ENCODE peak calls at places on chromosome 19, in six cellular contexts. One of them, this sample, is unnamed.

GRCh38 chr19:6952956-6953355 is 65.6 kb downstream of the ADGRE1 start:
- DNase-seq in HT1080: no peak
- DNase-seq in GM06990: no peak
- DNase-seq in NCI-H2081 treated with DMSO at 0.1 percent for 48 hours: no peak
- DNase-seq in thyroid gland: no peak
- DNase-seq in CMK: no peak
- DNase-seq in this sample: no peak

GRCh38 chr19:34666200-34666957 is 10.6 kb downstream of the SCGB2B2 start:
- DNase-seq in HT1080: no peak
- DNase-seq in GM06990: no peak
- DNase-seq in thyroid gland: no peak
- DNase-seq in CMK: no peak
- DNase-seq in NCI-H2081 treated with DMSO at 0.1 percent for 48 hours: no peak
- DNase-seq in this sample: no peak

GRCh38 chr19:1064661-1065605 is 2.0 kb upstream of the ARHGAP45 start:
- DNase-seq in thyroid gland: peak; percentile 59
- DNase-seq in NCI-H2081 treated with DMSO at 0.1 percent for 48 hours: no peak
- DNase-seq in HT1080: no peak
- DNase-seq in GM06990: peak; percentile 86
- DNase-seq in CMK: no peak
- DNase-seq in this sample: no peak

GRCh38 chr19:2424686-2425621 is 2.4 kb downstream of the TIMM13 start:
- DNase-seq in CMK: no peak
- DNase-seq in GM06990: no peak
- DNase-seq in NCI-H2081 treated with DMSO at 0.1 percent for 48 hours: no peak
- DNase-seq in thyroid gland: no peak
- DNase-seq in HT1080: no peak
- DNase-seq in this sample: no peak

GRCh38 chr19:20840371-20840770 is 64.3 kb downstream of the ZNF66 start:
- DNase-seq in CMK: no peak
- DNase-seq in thyroid gland: no peak
- DNase-seq in HT1080: peak; percentile 37
- DNase-seq in GM06990: no peak
- DNase-seq in NCI-H2081 treated with DMSO at 0.1 percent for 48 hours: no peak
- DNase-seq in this sample: no peak

GRCh38 chr19:35436477-35437141 is 11.4 kb upstream of the FFAR2 start:
- DNase-seq in GM06990: no peak
- DNase-seq in thyroid gland: peak; percentile 58
- DNase-seq in CMK: no peak
- DNase-seq in HT1080: peak; percentile 66
- DNase-seq in NCI-H2081 treated with DMSO at 0.1 percent for 48 hours: no peak
- DNase-seq in this sample: no peak

GRCh38 chr19:41917676-41918075 is 10.6 kb downstream of the ERFL start:
- DNase-seq in GM06990: no peak
- DNase-seq in CMK: no peak
- DNase-seq in HT1080: no peak
- DNase-seq in NCI-H2081 treated with DMSO at 0.1 percent for 48 hours: no peak
- DNase-seq in thyroid gland: no peak
- DNase-seq in this sample: no peak

GRCh38 chr19:35408284-35409171 is 37.7 kb downstream of the GPR42 start:
- DNase-seq in thyroid gland: no peak
- DNase-seq in CMK: no peak
- DNase-seq in GM06990: peak; percentile 64
- DNase-seq in NCI-H2081 treated with DMSO at 0.1 percent for 48 hours: no peak
- DNase-seq in HT1080: no peak
- DNase-seq in this sample: peak; percentile 76

GRCh38 chr19:54452626-54453025 is 3.6 kb downstream of the LENG8 start:
- DNase-seq in NCI-H2081 treated with DMSO at 0.1 percent for 48 hours: no peak
- DNase-seq in CMK: no peak
- DNase-seq in HT1080: no peak
- DNase-seq in GM06990: no peak
- DNase-seq in thyroid gland: no peak
- DNase-seq in this sample: no peak

GRCh38 chr19:45601524-45602522 is at the start of gene GPR4:
- DNase-seq in GM06990: no peak
- DNase-seq in HT1080: no peak
- DNase-seq in NCI-H2081 treated with DMSO at 0.1 percent for 48 hours: no peak
- DNase-seq in CMK: no peak
- DNase-seq in thyroid gland: no peak
- DNase-seq in this sample: no peak

GRCh38 chr19:50488795-50489194 is 12.1 kb upstream of the GARIN5A start:
- DNase-seq in GM06990: no peak
- DNase-seq in CMK: no peak
- DNase-seq in NCI-H2081 treated with DMSO at 0.1 percent for 48 hours: no peak
- DNase-seq in thyroid gland: no peak
- DNase-seq in HT1080: no peak
- DNase-seq in this sample: no peak

GRCh38 chr19:36573948-36574726 is 1.0 kb upstream of the ZNF529 start:
- DNase-seq in NCI-H2081 treated with DMSO at 0.1 percent for 48 hours: no peak
- DNase-seq in thyroid gland: peak; percentile 24
- DNase-seq in CMK: no peak
- DNase-seq in GM06990: no peak
- DNase-seq in HT1080: no peak
- DNase-seq in this sample: peak; percentile 1

GRCh38 chr19:12675940-12676339 is 5.7 kb downstream of the DHPS start:
- DNase-seq in CMK: no peak
- DNase-seq in HT1080: no peak
- DNase-seq in NCI-H2081 treated with DMSO at 0.1 percent for 48 hours: no peak
- DNase-seq in GM06990: no peak
- DNase-seq in thyroid gland: no peak
- DNase-seq in this sample: no peak

GRCh38 chr19:20038358-20039202 is 725 bp downstream of the ZNF682 start:
- DNase-seq in NCI-H2081 treated with DMSO at 0.1 percent for 48 hours: no peak
- DNase-seq in CMK: no peak
- DNase-seq in HT1080: no peak
- DNase-seq in thyroid gland: no peak
- DNase-seq in GM06990: no peak
- DNase-seq in this sample: no peak

GRCh38 chr19:13507053-13507611 is 853 bp upstream of the CACNA1A start:
- DNase-seq in thyroid gland: no peak
- DNase-seq in NCI-H2081 treated with DMSO at 0.1 percent for 48 hours: no peak
- DNase-seq in HT1080: no peak
- DNase-seq in CMK: no peak
- DNase-seq in GM06990: no peak
- DNase-seq in this sample: no peak

GRCh38 chr19:12782424-12783225 is 7.3 kb upstream of the HOOK2 start:
- DNase-seq in thyroid gland: peak; percentile 84
- DNase-seq in HT1080: peak; percentile 80
- DNase-seq in GM06990: peak; percentile 93
- DNase-seq in CMK: peak; percentile 84
- DNase-seq in NCI-H2081 treated with DMSO at 0.1 percent for 48 hours: peak; percentile 26
- DNase-seq in this sample: no peak

GRCh38 chr19:13103961-13104847 is 1.5 kb upstream of the LYL1 start:
- DNase-seq in HT1080: no peak
- DNase-seq in GM06990: peak; percentile 90
- DNase-seq in CMK: peak; percentile 97
- DNase-seq in thyroid gland: peak; percentile 51
- DNase-seq in NCI-H2081 treated with DMSO at 0.1 percent for 48 hours: no peak
- DNase-seq in this sample: no peak

GRCh38 chr19:494171-495046 is 1.9 kb upstream of the MADCAM1 start:
- DNase-seq in GM06990: no peak
- DNase-seq in HT1080: no peak
- DNase-seq in NCI-H2081 treated with DMSO at 0.1 percent for 48 hours: no peak
- DNase-seq in thyroid gland: no peak
- DNase-seq in CMK: no peak
- DNase-seq in this sample: no peak

GRCh38 chr19:1295169-1296012 is 9.7 kb downstream of the EFNA2 start:
- DNase-seq in GM06990: no peak
- DNase-seq in thyroid gland: no peak
- DNase-seq in NCI-H2081 treated with DMSO at 0.1 percent for 48 hours: no peak
- DNase-seq in CMK: no peak
- DNase-seq in HT1080: no peak
- DNase-seq in this sample: no peak

GRCh38 chr19:16654151-16654550 is 5.8 kb downstream of the SMIM7 start:
- DNase-seq in CMK: no peak
- DNase-seq in GM06990: no peak
- DNase-seq in NCI-H2081 treated with DMSO at 0.1 percent for 48 hours: no peak
- DNase-seq in thyroid gland: no peak
- DNase-seq in HT1080: peak; percentile 16
- DNase-seq in this sample: no peak

GRCh38 chr19:19292607-19293006 is 19.5 kb upstream of the TM6SF2 start:
- DNase-seq in NCI-H2081 treated with DMSO at 0.1 percent for 48 hours: no peak
- DNase-seq in HT1080: no peak
- DNase-seq in GM06990: no peak
- DNase-seq in CMK: no peak
- DNase-seq in thyroid gland: no peak
- DNase-seq in this sample: no peak

GRCh38 chr19:17488593-17489391 is 18.5 kb downstream of the SLC27A1 start:
- DNase-seq in GM06990: peak; percentile 82
- DNase-seq in thyroid gland: peak; percentile 82
- DNase-seq in HT1080: no peak
- DNase-seq in NCI-H2081 treated with DMSO at 0.1 percent for 48 hours: no peak
- DNase-seq in CMK: no peak
- DNase-seq in this sample: peak; percentile 50

GRCh38 chr19:30358821-30359580 is 13.2 kb upstream of the ZNF536 start:
- DNase-seq in HT1080: no peak
- DNase-seq in NCI-H2081 treated with DMSO at 0.1 percent for 48 hours: no peak
- DNase-seq in thyroid gland: no peak
- DNase-seq in CMK: no peak
- DNase-seq in GM06990: no peak
- DNase-seq in this sample: no peak

GRCh38 chr19:50380767-50381166 is 3.4 kb upstream of the POLD1 start:
- DNase-seq in thyroid gland: peak; percentile 27
- DNase-seq in GM06990: no peak
- DNase-seq in NCI-H2081 treated with DMSO at 0.1 percent for 48 hours: no peak
- DNase-seq in HT1080: no peak
- DNase-seq in CMK: no peak
- DNase-seq in this sample: no peak

GRCh38 chr19:29934257-29934656 is 7.8 kb upstream of the URI1 start:
- DNase-seq in CMK: no peak
- DNase-seq in HT1080: no peak
- DNase-seq in thyroid gland: no peak
- DNase-seq in NCI-H2081 treated with DMSO at 0.1 percent for 48 hours: no peak
- DNase-seq in GM06990: no peak
- DNase-seq in this sample: no peak

GRCh38 chr19:23415561-23416191 is 20.4 kb upstream of the ZNF91 start:
- DNase-seq in HT1080: peak; percentile 48
- DNase-seq in thyroid gland: peak; percentile 35
- DNase-seq in NCI-H2081 treated with DMSO at 0.1 percent for 48 hours: no peak
- DNase-seq in CMK: no peak
- DNase-seq in GM06990: no peak
- DNase-seq in this sample: no peak

GRCh38 chr19:2453431-2454025 is 3.2 kb downstream of the LMNB2 start:
- DNase-seq in CMK: no peak
- DNase-seq in thyroid gland: no peak
- DNase-seq in HT1080: no peak
- DNase-seq in GM06990: no peak
- DNase-seq in NCI-H2081 treated with DMSO at 0.1 percent for 48 hours: no peak
- DNase-seq in this sample: no peak

GRCh38 chr19:5172859-5173577 is 167.6 kb downstream of the PTPRS start:
- DNase-seq in CMK: no peak
- DNase-seq in GM06990: no peak
- DNase-seq in NCI-H2081 treated with DMSO at 0.1 percent for 48 hours: no peak
- DNase-seq in HT1080: peak; percentile 92
- DNase-seq in thyroid gland: no peak
- DNase-seq in this sample: no peak

GRCh38 chr19:37969695-37970094 is 62.7 kb downstream of the SIPA1L3 start:
- DNase-seq in CMK: no peak
- DNase-seq in GM06990: no peak
- DNase-seq in NCI-H2081 treated with DMSO at 0.1 percent for 48 hours: no peak
- DNase-seq in thyroid gland: no peak
- DNase-seq in HT1080: no peak
- DNase-seq in this sample: no peak

GRCh38 chr19:29967623-29968022 is 25.6 kb downstream of the URI1 start:
- DNase-seq in NCI-H2081 treated with DMSO at 0.1 percent for 48 hours: no peak
- DNase-seq in HT1080: no peak
- DNase-seq in thyroid gland: peak; percentile 40
- DNase-seq in CMK: peak; percentile 22
- DNase-seq in GM06990: no peak
- DNase-seq in this sample: no peak

GRCh38 chr19:17764348-17764747 is 13.1 kb downstream of the FCHO1 start:
- DNase-seq in CMK: no peak
- DNase-seq in thyroid gland: no peak
- DNase-seq in GM06990: no peak
- DNase-seq in NCI-H2081 treated with DMSO at 0.1 percent for 48 hours: no peak
- DNase-seq in HT1080: no peak
- DNase-seq in this sample: no peak

GRCh38 chr19:54095136-54095858 is 5.3 kb downstream of the OSCAR start:
- DNase-seq in GM06990: no peak
- DNase-seq in HT1080: no peak
- DNase-seq in CMK: no peak
- DNase-seq in thyroid gland: no peak
- DNase-seq in NCI-H2081 treated with DMSO at 0.1 percent for 48 hours: no peak
- DNase-seq in this sample: no peak

GRCh38 chr19:5337886-5338595 is 2.6 kb downstream of the PTPRS start:
- DNase-seq in GM06990: no peak
- DNase-seq in CMK: no peak
- DNase-seq in thyroid gland: no peak
- DNase-seq in NCI-H2081 treated with DMSO at 0.1 percent for 48 hours: no peak
- DNase-seq in HT1080: no peak
- DNase-seq in this sample: no peak

GRCh38 chr19:44748426-44749254 is at the start of gene BCL3:
- DNase-seq in HT1080: no peak
- DNase-seq in GM06990: peak; percentile 85
- DNase-seq in NCI-H2081 treated with DMSO at 0.1 percent for 48 hours: no peak
- DNase-seq in CMK: no peak
- DNase-seq in thyroid gland: peak; percentile 70
- DNase-seq in this sample: no peak